ENCODE peak calls at places on chromosomes 7 and 10, in six cellular contexts. M is activated naive CD8-positive, alpha-beta T cell treated with anti-CD3 and anti-CD28 coated beads for 36 hours; S is stimulated activated CD8-positive, alpha-beta memory T cell treated with anti-CD3 and anti-CD28 coated beads, Interleukin-2, amount 100 ng/mL, for 1 hour; Q is fibroblast of mammary gland; E is amniotic stem cell; Z is BJ. I is an unnamed sample.

GRCh38 chr10:121131014-121131413 is 279.9 kb downstream of the WDR11 start:
- DNase-seq in E (no peak), Q (no peak), S (no peak), M (no peak), Z (no peak), I (no peak)

GRCh38 chr10:1544929-1545328 is 192.4 kb downstream of the ADARB2 start:
- DNase-seq in S (no peak), M (no peak), Z (no peak), E (no peak), Q (no peak), I (no peak)

GRCh38 chr7:18345641-18346234 is 149.8 kb upstream of the HDAC9 start:
- DNase-seq in Z (no peak), E (no peak), Q (peak; percentile 56), M (peak; percentile 5), S (no peak), I (no peak)

GRCh38 chr7:73528204-73528603 is 6.1 kb upstream of the BAZ1B start:
- DNase-seq in E (no peak), Z (no peak), S (no peak), M (no peak), Q (no peak), I (no peak)

GRCh38 chr7:2607122-2607912 is 24.5 kb upstream of the TTYH3 start:
- DNase-seq in Z (no peak), E (no peak), Q (no peak), M (no peak), S (no peak), I (no peak)

GRCh38 chr7:117764031-117764430 is 109.2 kb downstream of the CTTNBP2 start:
- DNase-seq in M (no peak), Z (no peak), Q (no peak), E (no peak), S (no peak), I (no peak)

GRCh38 chr7:135186261-135186540 is 15.7 kb upstream of the CYREN start:
- DNase-seq in S (no peak), M (no peak), Q (no peak), Z (no peak), E (no peak), I (no peak)

GRCh38 chr7:137953692-137954470 is 48.0 kb downstream of the CREB3L2 start:
- DNase-seq in S (no peak), Q (peak; percentile 87), Z (no peak), M (no peak), E (peak; percentile 44), I (peak; percentile 90)

GRCh38 chr10:26438534-26439269 is 561 bp downstream of the APBB1IP start:
- DNase-seq in Z (no peak), S (peak; percentile 47), Q (peak; percentile 25), E (no peak), M (peak; percentile 85), I (no peak)

GRCh38 chr10:69749180-69750010 is 52.3 kb upstream of the COL13A1 start:
- DNase-seq in E (no peak), M (no peak), S (no peak), Z (no peak), Q (peak; percentile 33), I (no peak)

GRCh38 chr10:47044741-47045140 is 133.5 kb downstream of the PTPN20 start:
- DNase-seq in M (no peak), S (no peak), Q (no peak), E (no peak), Z (no peak), I (no peak)

GRCh38 chr10:74977913-74978847 is 133.3 kb upstream of the SAMD8 start:
- DNase-seq in M (peak; percentile 63), E (no peak), Z (no peak), Q (no peak), S (peak; percentile 24), I (no peak)

GRCh38 chr7:3916146-3916545 is 615.1 kb downstream of the SDK1 start:
- DNase-seq in E (no peak), M (no peak), Z (no peak), S (no peak), Q (peak; percentile 48), I (no peak)

GRCh38 chr7:2425749-2426148 is 22.3 kb downstream of the CHST12 start:
- DNase-seq in Q (no peak), S (no peak), Z (no peak), M (no peak), E (no peak), I (no peak)

GRCh38 chr10:112000466-112000865 is 183.1 kb downstream of the GPAM start:
- DNase-seq in S (no peak), E (no peak), M (no peak), Q (peak; percentile 93), Z (no peak), I (no peak)

GRCh38 chr10:19811517-19811916 is 4.7 kb upstream of the PLXDC2 start:
- DNase-seq in Q (peak; percentile 55), Z (no peak), E (no peak), M (no peak), S (no peak), I (no peak)

GRCh38 chr7:78709658-78710057 is 743.8 kb downstream of the MAGI2 start:
- DNase-seq in Q (no peak), Z (no peak), S (no peak), M (no peak), E (no peak), I (no peak)

GRCh38 chr7:116630932-116631449 is 41.0 kb upstream of the MET start:
- DNase-seq in E (no peak), M (no peak), S (no peak), Z (peak; percentile 44), Q (peak; percentile 94), I (peak; percentile 96)

GRCh38 chr10:11682267-11682683 is 59.9 kb upstream of the ECHDC3 start:
- DNase-seq in M (no peak), Q (no peak), Z (no peak), E (no peak), S (no peak), I (no peak)

GRCh38 chr10:91389636-91390512 is 20.3 kb upstream of the HECTD2 start:
- DNase-seq in Z (no peak), S (no peak), Q (peak; percentile 72), E (peak; percentile 67), M (no peak), I (no peak)

GRCh38 chr7:55348502-55348901 is 16.6 kb upstream of the LANCL2 start:
- DNase-seq in M (no peak), Q (peak; percentile 69), S (no peak), E (peak; percentile 12), Z (no peak), I (no peak)

GRCh38 chr10:124353896-124354295 is 64.8 kb downstream of the OAT start:
- DNase-seq in E (no peak), S (no peak), Z (no peak), Q (no peak), M (no peak), I (no peak)

GRCh38 chr7:22578048-22578770 is 78.2 kb upstream of the STEAP1B start:
- DNase-seq in S (no peak), E (no peak), Q (peak; percentile 85), M (no peak), Z (no peak), I (peak; percentile 62)

GRCh38 chr10:110643670-110644597 is at the start of gene RBM20:
- DNase-seq in Q (no peak), Z (no peak), E (no peak), S (no peak), M (peak; percentile 34), I (no peak)

GRCh38 chr7:130242198-130243014 is 24.3 kb upstream of the CPA2 start:
- DNase-seq in Z (no peak), E (peak; percentile 8), Q (peak; percentile 35), M (peak; percentile 56), S (peak; percentile 25), I (no peak)

GRCh38 chr7:40923631-40924030 is 779.3 kb downstream of the INHBA start:
- DNase-seq in E (no peak), Q (no peak), S (no peak), M (no peak), Z (no peak), I (no peak)

GRCh38 chr7:80468931-80469714 is 42.7 kb downstream of the GNAT3 start:
- DNase-seq in Z (no peak), M (no peak), Q (no peak), E (no peak), S (no peak), I (no peak)

GRCh38 chr7:129438839-129439640 is 4.8 kb downstream of the STRIP2 start:
- DNase-seq in E (no peak), Q (peak; percentile 82), Z (no peak), M (peak; percentile 46), S (no peak), I (peak; percentile 96)

GRCh38 chr7:155344270-155344617 is 46.6 kb downstream of the INSIG1 start:
- DNase-seq in S (no peak), E (no peak), Z (no peak), M (peak; percentile 30), Q (no peak), I (no peak)

GRCh38 chr7:131753620-131754222 is 197.3 kb upstream of the PODXL start:
- DNase-seq in E (no peak), M (no peak), Q (no peak), Z (no peak), S (no peak), I (no peak)

GRCh38 chr7:128005759-128006159 is 25.5 kb downstream of the LRRC4 start:
- DNase-seq in M (no peak), Z (no peak), Q (no peak), S (no peak), E (no peak), I (no peak)

GRCh38 chr7:153084283-153084682 is 324.7 kb downstream of the ACTR3B start:
- DNase-seq in Z (no peak), S (no peak), Q (no peak), M (no peak), E (no peak), I (no peak)

GRCh38 chr10:97891497-97892167 is 42.0 kb downstream of the GOLGA7B start:
- DNase-seq in E (no peak), S (no peak), Z (no peak), Q (no peak), M (no peak), I (no peak)

GRCh38 chr10:43249151-43249961 is 17.5 kb downstream of the RASGEF1A start:
- DNase-seq in Z (no peak), Q (no peak), M (no peak), E (no peak), S (no peak), I (no peak)

GRCh38 chr10:86168256-86168655 is 198.3 kb downstream of the GRID1 start:
- DNase-seq in M (no peak), S (no peak), Z (no peak), Q (no peak), E (no peak), I (no peak)